ENCODE peak calls at places on chromosomes 1 and 21, in four cellular contexts. H is Calu3, P is nephron progenitor cell, V is thoracic aorta. S is an unnamed sample.

GRCh38 chr1:76289692-76290091 is 215.1 kb downstream of the ST6GALNAC3 start:
- DNase-seq in P (no peak), H (no peak), V (no peak), S (no peak)

GRCh38 chr1:108639899-108640560 is 20.9 kb downstream of the HENMT1 start:
- DNase-seq in H (no peak), V (no peak), P (no peak), S (no peak)

GRCh38 chr1:220483700-220484099 is 44.2 kb upstream of the MARK1 start:
- DNase-seq in H (no peak), V (no peak), P (no peak), S (no peak)

GRCh38 chr1:111598534-111598933 is 21.1 kb upstream of the RAP1A start:
- DNase-seq in P (no peak), V (no peak), H (no peak), S (no peak)

GRCh38 chr1:85200870-85201339 is at the start of gene SYDE2:
- DNase-seq in V (no peak), H (peak), P (peak), S (peak)

GRCh38 chr1:243939167-243939848 is 89.3 kb upstream of the AKT3 start:
- DNase-seq in V (no peak), H (no peak), P (no peak), S (no peak)

GRCh38 chr1:11280719-11281376 is 7.8 kb downstream of the UBIAD1 start:
- DNase-seq in H (no peak), P (no peak), V (no peak), S (peak)

GRCh38 chr1:26951216-26951615 is 9.1 kb downstream of the KDF1 start:
- DNase-seq in H (no peak), P (no peak), V (no peak), S (no peak)

GRCh38 chr1:13808729-13809131 is 108.7 kb downstream of the PRDM2 start:
- DNase-seq in P (no peak), V (no peak), H (no peak), S (no peak)

GRCh38 chr1:26181586-26182371 is 4.5 kb downstream of the CNKSR1 start:
- DNase-seq in P (no peak), H (no peak), V (no peak), S (no peak)

GRCh38 chr1:213154056-213154677 is 103.1 kb downstream of the RPS6KC1 start:
- DNase-seq in H (no peak), P (no peak), V (no peak), S (no peak)

GRCh38 chr21:17003221-17003620 is 509.6 kb upstream of the CXADR start:
- DNase-seq in V (no peak), H (no peak), P (no peak), S (no peak)

GRCh38 chr1:29217633-29218032 is 13.1 kb downstream of the MECR start:
- DNase-seq in V (no peak), H (no peak), P (no peak), S (no peak)

GRCh38 chr1:145707183-145707867 is at the start of gene PDZK1:
- DNase-seq in P (no peak), V (no peak), H (peak), S (no peak)

GRCh38 chr1:31483012-31483946 is 70.3 kb downstream of the SERINC2 start:
- DNase-seq in V (no peak), P (no peak), H (peak), S (peak)

GRCh38 chr1:112868191-112868590 is 87.8 kb downstream of the SLC16A1 start:
- DNase-seq in H (no peak), V (no peak), P (no peak), S (no peak)

GRCh38 chr21:31553926-31554325 is 105.6 kb upstream of the SOD1 start:
- DNase-seq in V (no peak), P (no peak), H (no peak), S (no peak)

GRCh38 chr1:84356881-84357280 is 41.4 kb upstream of the DNASE2B start:
- DNase-seq in V (no peak), P (no peak), H (no peak), S (no peak)

GRCh38 chr1:233520510-233521191 is 93.3 kb upstream of the KCNK1 start:
- DNase-seq in P (no peak), H (peak), V (no peak), S (no peak)

GRCh38 chr21:44199448-44199847 is 41.3 kb downstream of the ICOSLG start:
- DNase-seq in P (no peak), H (no peak), V (no peak), S (no peak)

GRCh38 chr1:146046664-146047063 is 25.1 kb upstream of the HJV start:
- DNase-seq in H (no peak), V (no peak), P (no peak), S (no peak)

GRCh38 chr1:41917835-41918449 is 780 bp downstream of the HIVEP3 start:
- DNase-seq in H (peak), V (no peak), P (peak), S (peak)

GRCh38 chr1:151998611-151999362 is 5.1 kb upstream of the S100A10 start:
- DNase-seq in H (peak), V (no peak), P (no peak), S (no peak)

GRCh38 chr1:89754518-89754917 is 66.3 kb upstream of the LRRC8D start:
- DNase-seq in P (no peak), H (no peak), V (no peak), S (no peak)

GRCh38 chr1:226862900-226863299 is 7.5 kb upstream of the PSEN2 start:
- DNase-seq in H (no peak), P (no peak), V (no peak), S (no peak)

GRCh38 chr1:115118086-115118485 is 28.8 kb upstream of the TSPAN2 start:
- DNase-seq in H (no peak), V (no peak), P (no peak), S (no peak)

GRCh38 chr21:33229776-33230517 is at the start of gene IFNAR2:
- DNase-seq in P (peak), H (peak), V (peak), S (peak)

GRCh38 chr1:53725238-53725689 is 13.7 kb downstream of the GLIS1 start:
- DNase-seq in H (no peak), P (peak), V (no peak), S (no peak)

GRCh38 chr21:27564684-27565280 is 597.9 kb upstream of the ADAMTS5 start:
- DNase-seq in P (peak), H (peak), V (no peak), S (no peak)

GRCh38 chr1:17653728-17654351 is 101.3 kb upstream of the ACTL8 start:
- DNase-seq in P (peak), V (no peak), H (peak), S (peak)

GRCh38 chr1:13960376-13960987 is 260.5 kb downstream of the PRDM2 start:
- DNase-seq in H (peak), V (no peak), P (peak), S (peak)

GRCh38 chr1:239722080-239722479 is 335.7 kb downstream of the CHRM3 start:
- DNase-seq in H (no peak), P (no peak), V (no peak), S (no peak)

GRCh38 chr1:88560614-88561013 is 123.5 kb upstream of the PKN2 start:
- DNase-seq in P (no peak), V (no peak), H (no peak), S (no peak)

DNA sequence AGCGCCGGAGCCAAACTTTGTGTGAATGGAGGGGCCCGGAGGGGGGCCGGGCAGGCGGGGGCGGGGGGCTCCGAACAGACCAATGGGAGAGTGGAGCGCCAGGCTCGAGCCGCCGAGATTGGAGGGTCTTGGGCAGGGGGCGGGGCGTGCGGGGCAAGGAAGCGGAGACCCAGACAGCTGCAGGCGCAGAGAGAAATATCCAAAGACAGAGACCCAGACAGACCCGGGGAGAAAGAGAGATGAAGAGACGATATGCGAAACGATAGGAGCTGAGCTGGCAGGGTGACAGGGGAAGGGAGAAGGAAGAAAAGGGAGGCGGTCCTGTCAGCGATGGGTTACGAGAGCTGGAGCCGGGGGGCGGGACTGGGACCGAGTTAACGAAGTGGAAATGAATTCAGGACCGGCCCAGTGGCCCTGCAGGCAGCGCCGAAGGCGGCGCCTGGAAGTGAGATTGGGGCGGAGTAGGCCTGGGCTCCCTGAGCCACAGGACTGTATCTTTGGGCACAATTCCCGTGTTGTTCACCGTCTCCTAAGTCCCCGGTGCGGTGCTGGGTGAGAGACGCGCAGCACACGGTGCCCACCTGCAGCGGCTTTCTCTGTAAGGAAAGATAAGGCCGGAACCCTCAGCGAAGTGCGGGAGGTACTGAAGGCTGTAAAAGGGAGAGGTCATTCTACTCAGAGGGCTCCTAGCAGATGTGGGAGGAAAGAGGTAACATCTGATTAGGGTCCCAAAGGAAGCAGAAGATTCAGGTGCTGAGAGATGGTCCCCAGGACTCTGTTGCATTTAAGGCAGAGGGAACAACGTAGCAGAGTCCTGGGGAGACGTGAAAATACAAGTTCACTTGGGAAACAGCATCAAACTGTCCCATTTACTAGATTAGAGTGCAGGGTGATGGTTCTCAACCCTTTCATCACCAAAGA is 543 bp upstream of the KCNJ10 start:
- DNase-seq in P (peak), V (peak), H (peak), S (peak)
- TF ChIP-seq CTCF in P (no peak), V (no peak), H (no peak), S (no peak)

DNA sequence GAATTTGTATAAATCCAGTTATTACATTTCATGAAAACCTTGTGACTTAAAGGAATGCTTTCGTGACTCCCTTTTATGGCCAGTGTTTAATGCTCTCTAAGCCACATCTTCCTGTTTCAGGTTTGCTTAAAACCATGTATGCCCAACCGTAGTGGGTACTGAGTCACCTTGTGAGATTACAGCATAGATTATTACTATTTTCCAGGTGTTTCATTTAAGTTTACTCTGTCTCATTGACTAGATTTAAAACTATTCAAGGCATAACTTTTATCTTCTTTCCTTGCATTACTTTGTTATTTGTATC is 40.1 kb upstream of the KIF1B start:
- DNase-seq in P (no peak), V (no peak), H (no peak), S (peak)
- TF ChIP-seq CTCF in P (no peak), V (no peak), H (no peak), S (no peak)

GRCh38 chr21:23131177-23131576 is 2133.0 kb downstream of the NCAM2 start:
- DNase-seq in H (no peak), P (no peak), V (no peak), S (no peak)
- TF ChIP-seq CTCF in H (no peak), P (no peak), V (no peak), S (no peak)

GRCh38 chr1:208997726-208998312 is 585.7 kb upstream of the CAMK1G start:
- DNase-seq in H (no peak), V (no peak), P (no peak), S (no peak)
- TF ChIP-seq CTCF in H (peak), V (peak), P (no peak), S (no peak)

GRCh38 chr1:155648207-155649147 is 38.5 kb downstream of the MSTO1 start:
- DNase-seq in V (no peak), P (no peak), H (peak), S (no peak)
- TF ChIP-seq CTCF in V (peak), P (no peak), H (peak), S (no peak)

DNA sequence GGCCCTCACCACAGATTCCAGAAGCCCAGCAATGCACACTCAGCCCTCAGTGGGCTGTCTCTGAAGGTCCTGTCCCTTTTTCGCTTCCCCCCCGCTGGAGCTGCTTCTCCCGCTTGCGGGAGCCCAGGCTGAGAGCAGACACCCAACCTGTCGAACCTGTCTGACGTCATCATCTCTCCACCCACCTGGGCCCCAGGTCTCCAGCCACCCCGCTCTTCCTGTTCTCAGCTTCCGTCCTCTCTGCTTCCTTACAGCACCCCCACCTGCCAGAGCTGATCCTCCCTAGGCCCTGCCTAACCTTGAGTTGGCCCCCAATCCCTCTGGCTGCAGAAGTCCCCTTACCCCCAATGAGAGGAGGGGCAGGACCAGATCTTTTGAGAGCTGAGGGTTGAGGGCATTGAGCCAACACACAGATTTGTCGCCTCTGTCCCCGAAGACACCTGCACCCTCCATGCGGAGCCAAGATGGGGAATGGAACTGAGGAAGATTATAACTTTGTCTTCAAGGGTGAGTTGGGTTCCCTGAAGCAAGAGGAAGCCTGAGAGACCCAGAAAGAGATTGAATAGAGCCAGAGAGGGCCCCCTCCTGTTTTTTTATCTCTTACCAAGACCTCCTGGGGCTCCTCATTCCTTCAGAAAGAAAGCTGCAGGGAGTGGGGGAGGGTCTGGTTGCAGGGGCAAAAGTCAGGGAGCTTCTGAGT is at the start of gene RAB25:
- DNase-seq in V (no peak), H (peak), P (no peak), S (no peak)
- TF ChIP-seq CTCF in V (no peak), H (no peak), P (no peak), S (no peak)

GRCh38 chr21:42830456-42831455 is 48.6 kb downstream of the WDR4 start:
- DNase-seq in V (no peak), P (no peak), H (peak), S (no peak)
- TF ChIP-seq CTCF in V (no peak), P (no peak), H (no peak), S (no peak)

DNA sequence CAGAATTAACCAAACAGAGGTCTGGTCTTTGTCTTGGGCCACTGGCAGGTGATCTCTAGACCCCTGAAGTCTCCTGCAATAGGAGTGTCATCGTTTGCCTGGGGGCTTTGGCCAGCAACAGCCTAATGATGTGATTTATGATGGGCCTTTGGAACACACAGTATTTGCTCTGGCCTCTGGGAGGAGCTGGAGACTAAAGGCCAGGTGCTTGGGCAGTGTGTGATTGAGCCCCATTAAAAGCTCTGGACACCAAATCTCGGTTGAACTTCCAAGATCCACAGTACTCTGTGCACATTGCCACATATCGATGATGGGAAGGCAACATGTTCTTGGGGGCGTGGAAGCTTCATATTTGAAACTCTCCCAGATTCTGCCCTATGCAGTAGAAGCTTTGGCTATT is 32.0 kb upstream of the TLR5 start:
- DNase-seq in H (peak), P (peak), V (no peak), S (no peak)
- TF ChIP-seq CTCF in H (peak), P (peak), V (no peak), S (no peak)

S was measured in GM10248.